ENCODE peak calls at places on chromosomes 16 and 17, in seven cellular contexts. L is SJSA1, B is A549, R is WERI-Rb-1, D is caudate nucleus, G is astrocyte, P is stomach. W is an unnamed sample.

GRCh38 chr17:58305626-58306025 is 23.0 kb downstream of the TSPOAP1 start:
- DNase-seq in L (peak), B (no peak), R (no peak), D (no peak), G (no peak), P (peak), W (no peak)

GRCh38 chr16:85377388-85378144 is 235.6 kb upstream of the GSE1 start:
- DNase-seq in L (no peak), B (no peak), R (no peak), D (no peak), G (no peak), P (no peak), W (no peak)

GRCh38 chr17:45322168-45322567 is 5.3 kb upstream of the MAP3K14 start:
- DNase-seq in L (no peak), B (no peak), R (no peak), D (no peak), G (no peak), P (no peak), W (no peak)

GRCh38 chr16:149024-149675 is 3.3 kb upstream of the HBZ start:
- DNase-seq in L (peak), B (no peak), R (no peak), D (no peak), G (peak), P (no peak), W (peak)

GRCh38 chr17:56203430-56203829 is 50.2 kb downstream of the ANKFN1 start:
- DNase-seq in L (no peak), B (peak), R (no peak), D (no peak), G (no peak), P (no peak), W (no peak)

GRCh38 chr17:72462814-72463213 is 342.0 kb downstream of the SOX9 start:
- DNase-seq in L (no peak), B (no peak), R (no peak), D (no peak), G (no peak), P (no peak), W (no peak)

GRCh38 chr17:1649116-1649843 is 386 bp downstream of the RILP start:
- DNase-seq in L (peak), B (peak), R (peak), D (no peak), G (peak), P (peak), W (peak)

GRCh38 chr17:48676963-48677558 is 45.3 kb downstream of the PRAC1 start:
- DNase-seq in L (no peak), B (no peak), R (no peak), D (no peak), G (no peak), P (no peak), W (no peak)

GRCh38 chr17:29582767-29583166 is 6.7 kb downstream of the GIT1 start:
- DNase-seq in L (no peak), B (no peak), R (no peak), D (peak), G (no peak), P (no peak), W (no peak)

GRCh38 chr17:82795615-82796014 is 43.8 kb downstream of the TBCD start:
- DNase-seq in L (no peak), B (no peak), R (no peak), D (no peak), G (no peak), P (no peak), W (no peak)

GRCh38 chr16:2420035-2420434 is 9.2 kb upstream of the CCNF start:
- DNase-seq in L (no peak), B (no peak), R (no peak), D (no peak), G (no peak), P (no peak), W (no peak)

GRCh38 chr16:11571549-11571948 is 15.2 kb downstream of the LITAF start:
- DNase-seq in L (no peak), B (no peak), R (no peak), D (no peak), G (no peak), P (no peak), W (no peak)

GRCh38 chr17:4648741-4649140 is 7.3 kb upstream of the ALOX15 start:
- DNase-seq in L (no peak), B (no peak), R (no peak), D (no peak), G (no peak), P (no peak), W (no peak)

GRCh38 chr16:11956558-11956957 is 8.5 kb upstream of the TNFRSF17 start:
- DNase-seq in L (no peak), B (no peak), R (no peak), D (no peak), G (no peak), P (no peak), W (no peak)

GRCh38 chr17:83079766-83080616 is 582 bp downstream of the METRNL start:
- DNase-seq in L (no peak), B (peak), R (no peak), D (no peak), G (no peak), P (no peak), W (no peak)

GRCh38 chr16:5027575-5028235 is 6.0 kb downstream of the NAGPA start:
- DNase-seq in L (no peak), B (no peak), R (no peak), D (no peak), G (no peak), P (no peak), W (no peak)

GRCh38 chr17:65228734-65229390 is 91.7 kb downstream of the RGS9 start:
- DNase-seq in L (no peak), B (no peak), R (no peak), D (no peak), G (peak), P (no peak), W (no peak)

GRCh38 chr17:164536-165235 is 16.8 kb downstream of the DOC2B start:
- DNase-seq in L (no peak), B (peak), R (peak), D (peak), G (peak), P (peak), W (peak)

GRCh38 chr17:59859444-59860025 is 33.2 kb downstream of the TUBD1 start:
- DNase-seq in L (no peak), B (no peak), R (no peak), D (no peak), G (peak), P (no peak), W (no peak)

GRCh38 chr16:69490707-69491324 is 66.4 kb downstream of the CYB5B start:
- DNase-seq in L (no peak), B (no peak), R (no peak), D (no peak), G (no peak), P (no peak), W (no peak)

GRCh38 chr17:64148699-64149098 is 18.8 kb upstream of the ERN1 start:
- DNase-seq in L (peak), B (no peak), R (no peak), D (peak), G (no peak), P (peak), W (no peak)

GRCh38 chr17:59561042-59561441 is 4.4 kb upstream of the DHX40 start:
- DNase-seq in L (no peak), B (peak), R (peak), D (no peak), G (no peak), P (no peak), W (no peak)

GRCh38 chr17:14784997-14785696 is 480.0 kb downstream of the PMP22 start:
- DNase-seq in L (no peak), B (no peak), R (peak), D (no peak), G (no peak), P (no peak), W (no peak)

GRCh38 chr17:51652529-51652928 is 392.2 kb downstream of the UTP18 start:
- DNase-seq in L (no peak), B (no peak), R (no peak), D (no peak), G (no peak), P (no peak), W (no peak)

GRCh38 chr16:4680673-4681470 is 12.5 kb upstream of the NUDT16L1 start:
- DNase-seq in L (no peak), B (no peak), R (no peak), D (no peak), G (no peak), P (peak), W (no peak)

GRCh38 chr17:13601317-13601775 is 383 bp downstream of the HS3ST3A1 start:
- DNase-seq in L (peak), B (no peak), R (peak), D (no peak), G (no peak), P (no peak), W (no peak)

GRCh38 chr16:70159355-70160348 is 13.9 kb upstream of the CLEC18C start:
- DNase-seq in L (no peak), B (no peak), R (no peak), D (no peak), G (peak), P (no peak), W (no peak)

GRCh38 chr17:3602499-3602898 is 6.7 kb downstream of the TRPV1 start:
- DNase-seq in L (no peak), B (peak), R (peak), D (no peak), G (no peak), P (no peak), W (no peak)

GRCh38 chr16:84930298-84931106 is 80.8 kb downstream of the ZDHHC7 start:
- DNase-seq in L (no peak), B (no peak), R (no peak), D (no peak), G (no peak), P (no peak), W (no peak)

GRCh38 chr17:4479340-4479981 is 19.2 kb upstream of the SPNS2 start:
- DNase-seq in L (no peak), B (no peak), R (no peak), D (no peak), G (no peak), P (peak), W (no peak)

GRCh38 chr17:29592850-29593545 is at the start of gene ANKRD13B:
- DNase-seq in L (no peak), B (no peak), R (peak), D (no peak), G (no peak), P (no peak), W (no peak)

GRCh38 chr16:75029854-75030253 is 31.0 kb downstream of the ZNRF1 start:
- DNase-seq in L (peak), B (no peak), R (no peak), D (no peak), G (peak), P (no peak), W (peak)

GRCh38 chr16:81494888-81495287 is 50.3 kb downstream of the CMIP start:
- DNase-seq in L (no peak), B (no peak), R (no peak), D (no peak), G (no peak), P (no peak), W (no peak)

GRCh38 chr16:81492965-81493754 is 48.6 kb downstream of the CMIP start:
- DNase-seq in L (no peak), B (no peak), R (no peak), D (no peak), G (no peak), P (no peak), W (no peak)

GRCh38 chr16:81495321-81496234 is 51.0 kb downstream of the CMIP start:
- DNase-seq in L (no peak), B (no peak), R (no peak), D (no peak), G (no peak), P (peak), W (no peak)

GRCh38 chr16:81493755-81494433 is 49.3 kb downstream of the CMIP start:
- DNase-seq in L (peak), B (peak), R (no peak), D (no peak), G (peak), P (peak), W (peak)

DNA sequence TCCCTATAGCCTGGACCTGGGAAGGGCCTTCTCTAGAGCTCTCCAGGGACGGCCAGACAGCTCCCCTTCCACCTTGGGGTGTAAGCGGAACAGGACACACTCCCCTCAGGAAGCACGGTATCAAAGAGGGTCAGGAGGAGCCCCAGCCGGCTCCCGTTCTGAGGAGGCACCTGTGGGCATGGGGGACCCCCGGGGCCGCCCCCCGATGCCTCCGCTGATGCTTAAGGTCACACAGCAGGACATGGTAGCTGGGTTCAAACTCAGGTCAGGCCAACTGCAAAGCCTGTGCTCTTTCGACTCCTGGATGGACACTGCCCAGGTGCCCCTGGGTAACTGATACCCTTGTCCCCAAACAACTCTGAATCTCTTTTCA is 49.8 kb downstream of the CMIP start:
- DNase-seq in L (no peak), B (no peak), R (no peak), D (no peak), G (no peak), P (no peak), W (no peak)
- H3K27ac ChIP-seq in L (no peak), B (peak), R (no peak), D (no peak), G (no peak), P (peak), W (no peak)

GRCh38 chr16:89506113-89506504 is 2.1 kb upstream of the SPG7 start:
- DNase-seq in L (no peak), B (no peak), R (no peak), D (no peak), G (no peak), P (peak), W (no peak)
- H3K27ac ChIP-seq in L (no peak), B (peak), R (no peak), D (no peak), G (peak), P (peak), W (no peak)

GRCh38 chr17:80847506-80848230 is 144.0 kb upstream of the CHMP6 start:
- DNase-seq in L (no peak), B (no peak), R (no peak), D (no peak), G (no peak), P (no peak), W (no peak)
- H3K27ac ChIP-seq in L (no peak), B (no peak), R (no peak), D (no peak), G (no peak), P (no peak), W (no peak)

DNA sequence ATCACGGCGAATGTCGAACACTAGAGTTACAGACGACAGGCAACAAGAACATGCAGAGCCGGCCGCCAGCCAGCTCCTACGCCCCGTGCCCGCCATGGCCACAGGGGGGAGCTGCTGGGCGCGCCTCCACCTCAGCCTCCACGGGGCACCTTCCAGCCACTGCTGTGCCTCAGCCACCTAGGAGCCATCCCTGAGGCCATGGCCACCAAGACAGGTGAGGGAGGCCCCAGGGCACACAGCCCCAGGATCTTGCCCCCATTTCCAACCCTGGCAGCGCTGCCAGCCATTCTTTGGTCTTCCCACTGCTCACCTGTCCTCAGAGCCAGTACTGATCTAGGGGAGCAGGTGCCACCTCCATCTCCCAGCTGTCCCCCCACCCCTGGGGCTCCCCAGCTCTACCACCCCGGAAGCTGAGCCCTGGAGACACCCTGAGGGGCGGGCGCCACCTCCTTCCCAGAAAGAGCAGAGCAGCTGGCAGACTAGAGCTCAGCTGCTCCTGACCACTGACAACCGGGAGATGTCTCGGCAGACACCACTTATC is 11.8 kb downstream of the GNPTG start:
- DNase-seq in L (no peak), B (peak), R (peak), D (no peak), G (no peak), P (peak), W (no peak)
- H3K27ac ChIP-seq in L (no peak), B (no peak), R (no peak), D (no peak), G (no peak), P (no peak), W (no peak)

GRCh38 chr16:16028311-16028999 is 79.0 kb downstream of the ABCC1 start:
- DNase-seq in L (no peak), B (no peak), R (no peak), D (no peak), G (no peak), P (peak), W (no peak)
- H3K27ac ChIP-seq in L (no peak), B (peak), R (no peak), D (no peak), G (no peak), P (peak), W (peak)

DNA sequence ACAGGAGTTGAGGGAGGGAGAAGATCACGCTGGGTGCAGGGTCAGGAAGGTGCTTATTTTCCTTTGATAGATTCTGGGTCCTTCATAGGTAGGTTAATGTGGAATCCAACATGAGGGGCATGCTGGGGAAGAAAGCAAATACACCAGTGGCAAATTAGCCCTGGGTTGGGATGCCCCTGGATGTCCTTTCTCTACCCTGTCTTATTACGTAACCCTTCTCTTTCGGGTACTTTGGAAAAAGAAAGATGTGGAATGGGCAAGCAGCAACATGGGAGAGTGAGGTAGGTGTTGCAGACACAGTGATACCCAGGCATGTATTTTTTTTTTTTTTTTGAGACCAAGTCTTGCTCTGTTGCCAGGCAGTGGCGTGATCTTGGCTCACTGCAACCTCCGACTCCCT is 9.1 kb downstream of the SLC7A6 start:
- DNase-seq in L (no peak), B (no peak), R (no peak), D (no peak), G (no peak), P (no peak), W (no peak)
- H3K27ac ChIP-seq in L (no peak), B (no peak), R (no peak), D (no peak), G (no peak), P (peak), W (no peak)

DNA sequence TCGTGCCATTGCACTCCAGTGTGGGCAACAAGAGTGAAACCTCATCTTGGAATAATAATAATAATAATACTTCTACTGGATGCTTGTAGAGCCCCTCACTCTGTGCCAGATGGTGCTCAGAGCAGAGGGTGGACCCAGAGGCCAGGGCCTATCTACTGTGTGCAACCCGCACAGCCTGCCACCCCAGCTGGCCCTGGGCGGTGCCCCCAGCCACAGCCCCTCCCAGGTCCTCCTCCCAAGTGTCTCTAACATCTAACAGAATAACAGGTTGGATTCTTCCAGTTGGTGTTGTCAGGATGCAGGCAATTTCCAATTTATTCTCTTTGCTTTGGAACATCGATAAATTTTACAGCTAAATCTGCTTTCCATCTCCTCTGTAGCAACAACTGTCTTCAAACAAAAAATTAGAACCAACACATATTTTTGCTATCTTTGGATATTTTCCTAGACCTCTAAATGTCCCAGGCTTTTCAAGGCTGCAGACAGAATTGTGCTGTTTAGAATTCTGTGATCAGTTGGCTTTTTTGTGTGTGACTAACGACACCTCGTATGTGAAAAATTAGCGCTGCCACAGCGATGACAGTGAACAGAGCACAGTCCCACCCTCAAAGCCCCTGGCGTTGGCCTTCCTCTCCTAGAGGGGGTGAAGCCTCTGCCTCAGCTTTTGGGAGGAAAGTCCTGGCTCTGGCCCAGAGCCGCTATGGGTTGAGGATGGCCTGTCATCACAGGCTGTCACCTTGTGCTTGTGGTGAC is 7.5 kb upstream of the EVPL start:
- DNase-seq in L (no peak), B (no peak), R (no peak), D (no peak), G (no peak), P (no peak), W (no peak)
- H3K27ac ChIP-seq in L (no peak), B (no peak), R (no peak), D (no peak), G (no peak), P (no peak), W (no peak)

GRCh38 chr17:30823425-30823824 is 1.1 kb downstream of the CRLF3 start:
- DNase-seq in L (no peak), B (no peak), R (no peak), D (no peak), G (no peak), P (no peak), W (no peak)
- H3K27ac ChIP-seq in L (no peak), B (peak), R (peak), D (no peak), G (no peak), P (no peak), W (no peak)

GRCh38 chr16:1299012-1299867 is 10.2 kb upstream of the UBE2I start:
- DNase-seq in L (no peak), B (no peak), R (no peak), D (no peak), G (no peak), P (peak), W (no peak)

GRCh38 chr16:1301562-1301961 is 7.9 kb upstream of the UBE2I start:
- DNase-seq in L (no peak), B (no peak), R (no peak), D (no peak), G (no peak), P (no peak), W (no peak)

GRCh38 chr16:1298406-1298805 is 11.0 kb upstream of the UBE2I start:
- DNase-seq in L (no peak), B (no peak), R (no peak), D (no peak), G (no peak), P (no peak), W (no peak)

GRCh38 chr16:1299868-1300203 is 9.6 kb upstream of the UBE2I start:
- DNase-seq in L (no peak), B (no peak), R (no peak), D (no peak), G (no peak), P (no peak), W (no peak)

GRCh38 chr16:1300664-1301476 is 8.6 kb upstream of the UBE2I start:
- DNase-seq in L (peak), B (peak), R (peak), D (no peak), G (no peak), P (peak), W (no peak)
- H3K27ac ChIP-seq in L (no peak), B (peak), R (no peak), D (no peak), G (no peak), P (no peak), W (no peak)